ENCODE peak calls at places on chromosomes 6 and 20, in four cellular contexts. Y, T, F and W are unnamed samples. For H3K4me1 and H3K27me3, the result is how much of the 10 kb centered on the place peaks cover.

GRCh38 chr6:79993012-79993910 is 11.2 kb upstream of the TTK start:
- DNase-seq in Y (no peak), T (no peak), F (no peak), W (no peak)

GRCh38 chr20:7682916-7683315 is 257.3 kb downstream of the HAO1 start:
- DNase-seq in Y (no peak), T (no peak), F (no peak), W (no peak)

GRCh38 chr6:3906191-3907019 is 57.2 kb downstream of the FAM50B start:
- DNase-seq in Y (no peak), T (no peak), F (no peak), W (no peak)

GRCh38 chr20:10132391-10132790 is 86.2 kb upstream of the SNAP25 start:
- DNase-seq in Y (no peak), T (no peak), F (no peak), W (no peak)

GRCh38 chr20:47568837-47569410 is 67.2 kb downstream of the NCOA3 start:
- DNase-seq in Y (no peak), T (no peak), F (no peak), W (no peak)

GRCh38 chr6:167134448-167135328 is 11.8 kb downstream of the CCR6 start:
- DNase-seq in Y (no peak), T (no peak), F (no peak), W (no peak)

GRCh38 chr20:40589581-40589980 is 99.5 kb downstream of the MAFB start:
- DNase-seq in Y (no peak), T (no peak), F (no peak), W (no peak)

GRCh38 chr6:90000864-90001731 is 106.8 kb downstream of the GJA10 start:
- DNase-seq in Y (no peak), T (no peak), F (no peak), W (no peak)

GRCh38 chr6:150567360-150567759 is 32.3 kb upstream of the PLEKHG1 start:
- DNase-seq in Y (no peak), T (no peak), F (no peak), W (no peak)

GRCh38 chr6:26012061-26012460 is 49.5 kb downstream of the TRIM38 start:
- DNase-seq in Y (no peak), T (no peak), F (no peak), W (no peak)

GRCh38 chr20:7853493-7853892 is 86.8 kb downstream of the HAO1 start:
- DNase-seq in Y (no peak), T (no peak), F (no peak), W (no peak)

GRCh38 chr6:474454-475185 is 83.1 kb downstream of the IRF4 start:
- DNase-seq in Y (no peak), T (no peak), F (peak), W (peak)

GRCh38 chr6:65637289-65638046 is 69.6 kb downstream of the EYS start:
- DNase-seq in Y (no peak), T (no peak), F (peak), W (no peak)

GRCh38 chr6:89997456-89998445 is 103.5 kb downstream of the GJA10 start:
- DNase-seq in Y (no peak), T (no peak), F (no peak), W (no peak)

GRCh38 chr6:149049230-149049629 is 268.3 kb upstream of the TAB2 start:
- DNase-seq in Y (no peak), T (no peak), F (no peak), W (no peak)

GRCh38 chr6:101806241-101806640 is 412.7 kb downstream of the GRIK2 start:
- DNase-seq in Y (no peak), T (no peak), F (no peak), W (no peak)

GRCh38 chr20:62255976-62256375 is 17.7 kb downstream of the OSBPL2 start:
- DNase-seq in Y (no peak), T (no peak), F (no peak), W (no peak)

GRCh38 chr6:54086439-54086838 is 24.8 kb upstream of the MLIP start:
- DNase-seq in Y (no peak), T (no peak), F (no peak), W (no peak)

GRCh38 chr20:9400371-9401025 is 113.9 kb upstream of the LAMP5 start:
- DNase-seq in Y (no peak), T (no peak), F (no peak), W (no peak)

GRCh38 chr6:48844696-48845095 is 618.4 kb downstream of the MMUT start:
- DNase-seq in Y (no peak), T (no peak), F (no peak), W (no peak)

GRCh38 chr6:33590531-33591198 is 10.6 kb upstream of the BAK1 start:
- DNase-seq in Y (no peak), T (no peak), F (no peak), W (no peak)

GRCh38 chr20:22928679-22929078 is 106.4 kb upstream of the SSTR4 start:
- DNase-seq in Y (no peak), T (no peak), F (no peak), W (no peak)

GRCh38 chr20:45294659-45295058 is 12.0 kb upstream of the RBPJL start:
- DNase-seq in Y (no peak), T (no peak), F (no peak), W (no peak)

GRCh38 chr6:103273048-103273447 is 1586.7 kb downstream of the HACE1 start:
- DNase-seq in Y (no peak), T (no peak), F (no peak), W (no peak)

GRCh38 chr20:13412806-13413445 is 191.9 kb downstream of the ISM1 start:
- DNase-seq in Y (no peak), T (no peak), F (no peak), W (no peak)

DNA sequence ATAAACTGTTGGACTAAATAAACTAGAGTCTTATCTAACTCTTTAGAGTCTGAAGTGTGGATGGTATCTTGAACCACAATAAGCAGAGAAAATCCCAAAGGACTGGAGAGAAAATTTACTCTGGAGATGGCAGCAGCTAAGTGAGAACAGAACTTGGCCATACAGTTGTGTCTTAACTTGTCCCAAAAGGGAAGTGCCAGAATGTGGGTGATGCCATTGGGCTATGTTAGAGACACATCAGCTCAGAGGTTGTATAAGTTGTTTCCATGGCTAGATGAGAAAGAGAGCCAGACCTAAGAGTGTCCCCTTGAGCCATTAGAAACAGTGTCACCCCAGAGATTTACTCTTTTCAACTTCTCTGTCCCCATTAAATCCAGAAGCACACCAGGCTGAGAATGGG is 36.2 kb downstream of the FOXO3 start:
- DNase-seq in Y (no peak), T (no peak), F (no peak), W (no peak)
- H3K4me1 ChIP-seq in Y (half or more), T (under half), F (under half), W (under half)

GRCh38 chr6:105883966-105884365 is 202.2 kb upstream of the PRDM1 start:
- DNase-seq in Y (no peak), T (no peak), F (no peak), W (no peak)

GRCh38 chr6:105881608-105882007 is 204.5 kb upstream of the PRDM1 start:
- DNase-seq in Y (no peak), T (no peak), F (no peak), W (no peak)

GRCh38 chr6:105882833-105883232 is 203.3 kb upstream of the PRDM1 start:
- DNase-seq in Y (no peak), T (no peak), F (no peak), W (no peak)

GRCh38 chr6:105884426-105884825 is 201.7 kb upstream of the PRDM1 start:
- DNase-seq in Y (no peak), T (no peak), F (no peak), W (no peak)

DNA sequence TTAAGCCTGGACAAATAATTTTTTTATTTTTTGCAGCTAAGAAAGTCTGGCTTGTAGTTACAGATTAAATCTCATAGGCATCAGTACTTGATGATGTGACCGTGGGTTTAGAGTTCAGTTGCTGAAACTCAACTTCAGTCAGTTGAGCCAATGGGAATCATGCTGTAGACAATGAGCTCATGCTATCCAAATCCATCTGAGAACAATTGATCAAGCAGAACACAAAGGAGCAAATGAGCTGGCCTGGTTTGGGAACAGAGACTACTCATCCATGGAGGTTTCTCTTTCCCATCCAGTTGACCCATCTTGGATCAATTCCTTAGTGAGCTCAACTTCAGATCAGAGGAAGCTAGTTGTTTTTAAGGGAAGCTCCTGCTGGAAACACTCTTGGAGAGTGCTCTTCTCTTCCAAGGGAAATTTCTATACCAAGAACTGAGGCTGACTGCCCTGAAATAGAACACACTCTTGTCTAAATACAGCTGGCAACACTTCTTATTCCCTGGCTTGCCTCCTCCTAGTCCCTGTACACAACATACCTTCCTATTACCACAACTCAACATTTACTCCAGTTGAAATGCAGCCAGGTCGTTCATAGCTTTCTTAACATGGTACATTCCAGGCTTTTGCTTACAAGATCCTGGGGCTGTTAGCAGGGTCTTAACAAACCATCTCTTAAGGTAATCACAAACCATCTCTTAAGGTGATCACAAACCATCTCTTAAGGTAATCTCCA is 203.9 kb upstream of the PRDM1 start:
- DNase-seq in Y (no peak), T (no peak), F (no peak), W (no peak)
- H3K27me3 ChIP-seq in Y (under half), T (under half), F (under half), W (under half)

GRCh38 chr6:36598326-36598725 is 4.2 kb downstream of the SRSF3 start:
- DNase-seq in Y (no peak), T (no peak), F (no peak), W (no peak)

GRCh38 chr6:36598739-36599318 is 4.7 kb downstream of the SRSF3 start:
- DNase-seq in Y (no peak), T (no peak), F (no peak), W (no peak)

GRCh38 chr6:36599791-36600209 is 5.6 kb downstream of the SRSF3 start:
- DNase-seq in Y (no peak), T (peak), F (peak), W (peak)

GRCh38 chr6:36596359-36596758 is 2.2 kb downstream of the SRSF3 start:
- DNase-seq in Y (no peak), T (no peak), F (no peak), W (no peak)

DNA sequence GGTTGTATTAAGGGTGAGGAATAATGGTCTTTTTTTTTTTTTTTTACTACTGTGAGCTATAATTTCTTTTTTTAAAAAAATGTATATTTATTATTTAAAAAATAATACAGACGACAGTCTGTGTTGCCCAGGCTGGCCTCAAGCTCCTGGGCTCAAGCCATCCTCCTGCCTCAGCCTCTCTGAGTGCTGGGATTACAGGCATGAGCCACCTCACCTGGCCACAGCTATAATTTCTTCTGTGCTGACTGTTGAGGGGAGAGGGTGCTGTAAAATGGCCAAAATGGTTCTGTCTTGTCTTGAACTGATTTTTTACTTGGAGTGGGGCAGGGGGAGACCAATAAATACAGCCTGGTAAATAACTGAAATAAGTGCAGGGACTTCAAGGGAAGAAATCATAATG is 3.6 kb downstream of the SRSF3 start:
- DNase-seq in Y (no peak), T (no peak), F (no peak), W (no peak)
- H3K4me3 ChIP-seq in Y (peak), T (peak), F (peak), W (peak)

GRCh38 chr20:38085031-38085430 is 51.5 kb downstream of the RPRD1B start:
- DNase-seq in Y (no peak), T (no peak), F (no peak), W (no peak)

GRCh38 chr20:38092260-38092857 is 58.8 kb downstream of the RPRD1B start:
- DNase-seq in Y (no peak), T (no peak), F (no peak), W (no peak)

GRCh38 chr20:38093641-38094077 is 60.1 kb downstream of the RPRD1B start:
- DNase-seq in Y (no peak), T (no peak), F (no peak), W (no peak)

GRCh38 chr20:38091447-38092216 is 58.1 kb downstream of the RPRD1B start:
- DNase-seq in Y (no peak), T (no peak), F (no peak), W (no peak)

GRCh38 chr20:38089500-38089899 is 56.0 kb downstream of the RPRD1B start:
- DNase-seq in Y (no peak), T (no peak), F (no peak), W (no peak)
- H3K4me1 ChIP-seq in Y (under half), T (under half), F (under half), W (under half)

GRCh38 chr20:59157961-59158541 is 5.6 kb upstream of the ZNF831 start:
- DNase-seq in Y (no peak), T (no peak), F (no peak), W (no peak)
- H3K27me3 ChIP-seq in Y (under half), T (under half), F (under half), W (under half)

GRCh38 chr20:63854069-63854765 is 7.1 kb upstream of the ABHD16B start:
- DNase-seq in Y (no peak), T (no peak), F (no peak), W (no peak)
- H3K4me3 ChIP-seq in Y (peak), T (peak), F (no peak), W (no peak)

GRCh38 chr20:32507998-32508774 is 76.9 kb downstream of the NOL4L start:
- DNase-seq in Y (no peak), T (no peak), F (no peak), W (no peak)
- H3K4me1 ChIP-seq in Y (under half), T (under half), F (half or more), W (under half)

GRCh38 chr20:48847498-48848205 is 19.9 kb upstream of the PREX1 start:
- DNase-seq in Y (no peak), T (no peak), F (no peak), W (no peak)

GRCh38 chr20:48843125-48843806 is 15.5 kb upstream of the PREX1 start:
- DNase-seq in Y (no peak), T (no peak), F (no peak), W (no peak)

GRCh38 chr20:48846516-48847492 is 19.0 kb upstream of the PREX1 start:
- DNase-seq in Y (no peak), T (no peak), F (no peak), W (no peak)

GRCh38 chr20:48845000-48845399 is 17.2 kb upstream of the PREX1 start:
- DNase-seq in Y (no peak), T (no peak), F (no peak), W (no peak)

DNA sequence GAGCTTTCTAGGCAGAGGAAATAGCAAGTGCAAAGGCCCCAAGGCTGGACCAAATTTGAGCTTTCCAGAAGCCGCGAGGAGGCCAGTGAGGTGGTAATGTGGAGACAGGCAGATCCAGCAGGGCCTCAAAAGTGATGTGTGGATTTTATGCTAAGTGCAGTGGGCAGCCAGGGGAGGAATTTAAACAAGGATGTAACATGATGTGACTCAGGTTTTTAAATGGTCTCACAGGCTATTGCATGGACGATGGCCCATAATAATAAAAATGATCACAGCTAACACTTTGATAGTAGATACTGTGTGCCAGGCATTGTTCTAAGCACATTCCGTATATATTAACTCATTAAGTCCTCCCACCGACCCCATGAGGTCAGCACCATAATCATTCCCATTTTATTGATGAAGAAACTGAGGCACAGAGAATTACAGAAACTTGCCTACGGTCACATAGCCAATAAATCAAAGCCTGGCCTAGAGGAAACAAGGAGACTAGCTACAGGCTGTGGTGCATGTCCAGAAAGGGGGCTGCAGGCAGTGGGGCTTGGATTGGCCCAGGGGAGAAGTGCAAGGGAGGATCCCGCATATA is 18.0 kb upstream of the PREX1 start:
- DNase-seq in Y (no peak), T (no peak), F (no peak), W (no peak)
- H3K27me3 ChIP-seq in Y (under half), T (under half), F (under half), W (under half)

DNA sequence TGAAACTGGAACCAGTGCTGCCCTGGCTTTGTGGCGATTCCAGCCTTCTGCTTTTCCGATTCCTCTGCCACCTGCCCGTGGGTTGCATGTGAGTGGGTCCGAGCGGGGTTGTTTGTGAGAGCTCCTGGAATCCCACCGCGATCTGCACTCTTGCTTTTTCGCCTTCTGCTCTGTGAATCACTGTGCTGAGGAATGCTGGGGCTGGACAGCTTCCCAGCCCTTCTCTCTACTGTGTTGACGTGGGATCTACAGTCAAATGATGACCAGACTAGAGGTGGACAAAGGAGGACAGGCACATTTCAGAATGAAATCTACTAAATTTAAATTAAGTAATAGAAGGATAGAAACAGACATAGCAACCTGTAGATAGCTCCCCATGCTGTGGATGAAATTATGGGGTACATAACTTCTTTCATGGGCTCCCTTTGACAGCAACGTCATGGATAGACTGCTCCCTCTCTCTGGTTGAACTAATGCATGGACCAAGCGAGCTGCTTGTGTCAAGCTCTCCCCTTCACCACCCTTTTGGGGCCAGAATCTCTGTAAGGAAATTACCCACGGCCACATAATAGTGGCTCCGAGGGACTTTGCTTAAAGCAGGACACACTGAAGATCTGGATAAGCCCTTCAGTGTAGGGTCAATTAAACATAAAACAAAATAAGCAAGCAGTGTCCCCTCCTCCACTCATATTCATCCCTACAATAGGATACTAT is 2.0 kb downstream of the FNDC1 start:
- DNase-seq in Y (no peak), T (no peak), F (no peak), W (no peak)
- H3K4me3 ChIP-seq in Y (no peak), T (peak), F (no peak), W (no peak)